ENCODE peak calls at places on chromosomes 16 and 17, in eight cellular contexts. Y is dorsolateral prefrontal cortex, S is psoas muscle, B is fibroblast of lung, P is ovary, R is right cardiac atrium, G is HCT116, E is GM23338. O is an unnamed sample.

GRCh38 chr16:78742501-78743283 is 643.2 kb downstream of the WWOX start:
- DNase-seq in Y (no peak), S (peak), B (peak), P (peak), R (no peak), G (no peak), E (no peak), O (no peak)

GRCh38 chr16:26688105-26688504 is 378.6 kb upstream of the C16orf82 start:
- DNase-seq in Y (no peak), S (no peak), B (no peak), P (no peak), R (no peak), G (no peak), E (no peak), O (peak)

GRCh38 chr17:37087683-37088082 is 138.9 kb downstream of the AATF start:
- DNase-seq in Y (no peak), S (no peak), B (no peak), P (no peak), R (no peak), G (no peak), E (no peak), O (no peak)

GRCh38 chr17:79870540-79870939 is 31.3 kb upstream of the CBX4 start:
- DNase-seq in Y (no peak), S (no peak), B (no peak), P (no peak), R (no peak), G (no peak), E (no peak), O (no peak)

GRCh38 chr17:47955497-47956461 is 1.9 kb downstream of the PRR15L start:
- DNase-seq in Y (no peak), S (no peak), B (no peak), P (no peak), R (no peak), G (no peak), E (no peak), O (no peak)

GRCh38 chr17:78135858-78136500 is 5.4 kb downstream of the TMC8 start:
- DNase-seq in Y (no peak), S (no peak), B (no peak), P (no peak), R (no peak), G (no peak), E (no peak), O (no peak)

GRCh38 chr17:15483416-15483815 is 16.0 kb upstream of the CDRT4 start:
- DNase-seq in Y (no peak), S (no peak), B (no peak), P (no peak), R (no peak), G (no peak), E (no peak), O (no peak)

GRCh38 chr17:9907131-9907530 is 2.1 kb upstream of the RCVRN start:
- DNase-seq in Y (no peak), S (no peak), B (no peak), P (no peak), R (no peak), G (no peak), E (no peak), O (no peak)

GRCh38 chr17:9268546-9268945 is 247.2 kb downstream of the NTN1 start:
- DNase-seq in Y (no peak), S (no peak), B (peak), P (no peak), R (no peak), G (no peak), E (no peak), O (no peak)

GRCh38 chr17:51076821-51077220 is 43.8 kb downstream of the SPAG9 start:
- DNase-seq in Y (no peak), S (no peak), B (no peak), P (no peak), R (no peak), G (no peak), E (no peak), O (no peak)

GRCh38 chr17:74918906-74919305 is 4.1 kb downstream of the USH1G start:
- DNase-seq in Y (no peak), S (no peak), B (no peak), P (no peak), R (no peak), G (no peak), E (no peak), O (no peak)

GRCh38 chr16:75624921-75625334 is 1.8 kb upstream of the ADAT1 start:
- DNase-seq in Y (no peak), S (no peak), B (peak), P (no peak), R (no peak), G (no peak), E (no peak), O (no peak)

GRCh38 chr17:67725232-67726206 is 7.8 kb downstream of the NOL11 start:
- DNase-seq in Y (no peak), S (no peak), B (no peak), P (no peak), R (no peak), G (no peak), E (no peak), O (no peak)

GRCh38 chr17:1986783-1987451 is 38.2 kb downstream of the RTN4RL1 start:
- DNase-seq in Y (peak), S (no peak), B (no peak), P (peak), R (no peak), G (no peak), E (no peak), O (no peak)

GRCh38 chr17:49969134-49969759 is at the start of gene DLX4:
- DNase-seq in Y (no peak), S (no peak), B (no peak), P (no peak), R (no peak), G (no peak), E (peak), O (no peak)

GRCh38 chr17:8448310-8448709 is 12.6 kb downstream of the NDEL1 start:
- DNase-seq in Y (no peak), S (no peak), B (no peak), P (no peak), R (no peak), G (no peak), E (no peak), O (no peak)

GRCh38 chr16:2256531-2257140 is 5.2 kb upstream of the ECI1 start:
- DNase-seq in Y (no peak), S (peak), B (no peak), P (no peak), R (no peak), G (no peak), E (no peak), O (no peak)

GRCh38 chr16:2250652-2251280 is 621 bp downstream of the ECI1 start:
- DNase-seq in Y (no peak), S (peak), B (peak), P (no peak), R (no peak), G (no peak), E (peak), O (no peak)

GRCh38 chr16:2253293-2253692 is 1.9 kb upstream of the ECI1 start:
- DNase-seq in Y (no peak), S (peak), B (no peak), P (no peak), R (peak), G (no peak), E (no peak), O (no peak)

GRCh38 chr16:2251281-2252111 is at the start of gene ECI1:
- DNase-seq in Y (peak), S (peak), B (peak), P (peak), R (peak), G (peak), E (peak), O (peak)

GRCh38 chr16:2252806-2253148 is 1.4 kb upstream of the ECI1 start:
- DNase-seq in Y (no peak), S (peak), B (no peak), P (no peak), R (peak), G (no peak), E (no peak), O (no peak)
- H3K27ac ChIP-seq in Y (no peak), S (peak), B (peak), P (no peak), R (no peak), G (peak), E (peak), O (no peak)

GRCh38 chr17:34626141-34626681 is 46.8 kb downstream of the TMEM132E start:
- DNase-seq in Y (no peak), S (no peak), B (no peak), P (no peak), R (no peak), G (no peak), E (peak), O (no peak)
- H3K27ac ChIP-seq in Y (no peak), S (no peak), B (no peak), P (no peak), R (no peak), G (no peak), E (no peak), O (no peak)

DNA sequence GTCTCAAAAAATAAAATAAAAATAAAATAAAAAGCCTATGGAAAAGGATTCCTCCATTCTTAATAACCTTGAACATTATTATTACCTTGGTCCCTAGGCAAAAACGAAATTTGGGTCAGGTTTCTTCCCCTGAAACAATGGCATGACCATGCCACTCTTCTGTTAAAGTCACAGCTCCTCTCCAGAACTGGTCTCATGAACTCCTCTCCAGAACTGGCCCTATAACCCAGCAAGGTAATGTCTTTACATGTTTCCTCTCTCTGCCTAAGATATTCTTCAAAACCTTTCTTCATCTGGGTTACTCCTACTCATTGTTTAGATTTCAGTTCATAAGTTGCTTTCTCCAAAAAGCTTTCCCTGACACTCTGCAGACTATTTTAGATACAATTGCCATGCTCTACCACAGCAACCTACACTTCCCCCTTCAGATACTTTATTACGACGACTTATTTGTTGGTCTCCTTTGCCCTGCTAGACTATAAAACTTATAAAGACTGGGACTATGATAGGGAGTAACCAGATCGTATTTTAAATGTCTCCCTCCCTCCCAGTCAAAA is 13.5 kb downstream of the TRIM37 start:
- DNase-seq in Y (no peak), S (no peak), B (no peak), P (no peak), R (no peak), G (no peak), E (no peak), O (no peak)
- H3K27ac ChIP-seq in Y (no peak), S (peak), B (peak), P (no peak), R (no peak), G (no peak), E (no peak), O (no peak)

DNA sequence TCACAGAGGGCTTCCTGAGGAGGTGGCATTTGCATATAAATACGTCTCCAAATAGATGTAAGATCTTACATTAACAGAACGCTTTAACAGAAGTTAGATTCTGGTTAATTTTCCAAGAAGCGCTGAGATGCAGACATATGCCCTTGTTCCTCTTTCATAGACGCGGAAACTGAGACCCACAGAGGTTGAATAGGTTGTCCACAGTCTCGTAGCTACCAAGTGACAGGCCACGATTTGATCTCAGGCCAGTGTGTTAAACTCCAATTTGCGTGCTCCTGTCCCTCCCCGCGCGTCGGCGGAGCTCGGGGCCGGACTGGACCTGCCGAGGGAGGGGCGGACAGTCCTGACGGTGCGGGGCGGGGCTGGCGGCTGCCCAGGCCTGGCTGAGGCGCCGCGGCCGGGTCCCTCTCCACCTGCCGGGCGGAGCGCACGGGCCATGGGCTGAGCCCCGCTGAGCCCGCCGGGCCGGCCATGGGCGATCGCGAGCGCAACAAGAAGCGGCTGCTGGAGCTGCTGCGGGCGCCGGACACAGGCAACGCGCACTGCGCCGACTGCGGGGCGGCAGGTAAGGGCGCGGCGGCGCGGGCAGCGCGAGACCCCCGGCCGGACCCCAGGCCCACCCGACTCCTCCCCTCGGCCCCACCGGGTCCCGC is at the start of gene ADAP2:
- DNase-seq in Y (peak), S (peak), B (peak), P (no peak), R (peak), G (peak), E (peak), O (no peak)
- H3K27ac ChIP-seq in Y (no peak), S (no peak), B (no peak), P (no peak), R (peak), G (peak), E (no peak), O (no peak)

GRCh38 chr17:76161113-76161512 is 20.1 kb upstream of the FOXJ1 start:
- DNase-seq in Y (no peak), S (no peak), B (no peak), P (no peak), R (no peak), G (no peak), E (no peak), O (no peak)

GRCh38 chr17:76163919-76164318 is 22.9 kb upstream of the FOXJ1 start:
- DNase-seq in Y (no peak), S (no peak), B (no peak), P (no peak), R (no peak), G (no peak), E (peak), O (no peak)

GRCh38 chr17:76164331-76164730 is 23.3 kb upstream of the FOXJ1 start:
- DNase-seq in Y (no peak), S (no peak), B (no peak), P (no peak), R (no peak), G (no peak), E (peak), O (no peak)

GRCh38 chr17:76159157-76159556 is 18.1 kb upstream of the FOXJ1 start:
- DNase-seq in Y (no peak), S (no peak), B (no peak), P (no peak), R (no peak), G (no peak), E (no peak), O (no peak)

DNA sequence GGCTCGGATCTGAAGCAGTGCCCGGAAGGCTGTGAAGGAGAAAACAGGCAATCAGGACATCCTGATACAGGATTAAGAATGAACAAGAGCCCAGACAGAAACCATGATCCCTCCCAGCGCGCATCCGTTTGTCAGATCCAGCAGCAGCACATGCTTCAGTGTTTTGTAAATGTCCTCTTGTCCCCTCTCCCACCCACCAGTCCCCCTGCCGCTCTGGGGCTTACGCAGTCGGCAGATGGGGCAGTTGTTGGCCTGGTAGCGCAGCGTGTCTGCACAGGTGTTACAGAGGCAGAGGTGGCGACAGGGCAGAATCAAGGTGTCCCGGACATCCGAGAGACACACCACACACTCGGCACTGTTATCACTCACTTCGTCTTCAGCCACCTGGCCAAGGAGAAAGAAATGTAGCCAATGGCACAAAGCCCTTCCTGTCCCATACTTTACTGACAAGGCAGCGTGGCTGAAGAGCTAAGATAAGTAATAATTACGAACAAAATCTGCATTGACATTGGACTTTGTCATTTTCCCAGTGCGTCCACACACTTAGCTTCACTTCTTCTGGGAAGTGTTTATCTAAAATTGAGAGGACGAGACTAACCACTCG is 20.7 kb upstream of the FOXJ1 start:
- DNase-seq in Y (no peak), S (no peak), B (no peak), P (no peak), R (no peak), G (no peak), E (no peak), O (no peak)
- H3K27ac ChIP-seq in Y (peak), S (no peak), B (no peak), P (no peak), R (no peak), G (no peak), E (no peak), O (no peak)

GRCh38 chr17:7007143-7007542 is 5.3 kb upstream of the RNASEK start:
- DNase-seq in Y (no peak), S (no peak), B (no peak), P (no peak), R (no peak), G (no peak), E (peak), O (no peak)
- H3K27ac ChIP-seq in Y (no peak), S (no peak), B (no peak), P (no peak), R (no peak), G (no peak), E (no peak), O (no peak)